ENCODE peak calls at places on chromosome 15, in eight cellular contexts. One of them, this sample, is unnamed.

GRCh38 chr15:98708191-98708590 is 59.9 kb downstream of the IGF1R start:
- DNase-seq in Peyer's patch: no peak
- DNase-seq in ovary: no peak
- DNase-seq in heart left ventricle: no peak
- DNase-seq in stomach: no peak
- DNase-seq in tibial nerve: no peak
- DNase-seq in uterus: no peak
- DNase-seq in breast epithelium: no peak
- DNase-seq in this sample: no peak

GRCh38 chr15:26939398-26939797 is 31.6 kb upstream of the GABRG3 start:
- DNase-seq in heart left ventricle: no peak
- DNase-seq in breast epithelium: no peak
- DNase-seq in ovary: no peak
- DNase-seq in tibial nerve: no peak
- DNase-seq in Peyer's patch: no peak
- DNase-seq in stomach: no peak
- DNase-seq in uterus: no peak
- DNase-seq in this sample: no peak

GRCh38 chr15:60854858-60855568 is 374.1 kb downstream of the RORA start:
- DNase-seq in uterus: no peak
- DNase-seq in tibial nerve: no peak
- DNase-seq in stomach: no peak
- DNase-seq in breast epithelium: no peak
- DNase-seq in heart left ventricle: no peak
- DNase-seq in Peyer's patch: no peak
- DNase-seq in ovary: no peak
- DNase-seq in this sample: no peak

GRCh38 chr15:63532307-63532744 is 27.9 kb downstream of the USP3 start:
- DNase-seq in heart left ventricle: no peak
- DNase-seq in tibial nerve: no peak
- DNase-seq in ovary: no peak
- DNase-seq in uterus: no peak
- DNase-seq in breast epithelium: no peak
- DNase-seq in stomach: no peak
- DNase-seq in Peyer's patch: no peak
- DNase-seq in this sample: no peak

GRCh38 chr15:81146454-81146853 is 12.4 kb downstream of the CFAP161 start:
- DNase-seq in Peyer's patch: no peak
- DNase-seq in stomach: no peak
- DNase-seq in uterus: no peak
- DNase-seq in breast epithelium: no peak
- DNase-seq in heart left ventricle: no peak
- DNase-seq in ovary: no peak
- DNase-seq in tibial nerve: no peak
- DNase-seq in this sample: no peak

GRCh38 chr15:67009576-67010569 is 55.5 kb upstream of the SMAD3 start:
- DNase-seq in uterus: no peak
- DNase-seq in tibial nerve: no peak
- DNase-seq in Peyer's patch: no peak
- DNase-seq in heart left ventricle: no peak
- DNase-seq in breast epithelium: no peak
- DNase-seq in ovary: no peak
- DNase-seq in stomach: no peak
- DNase-seq in this sample: peak; percentile 65

GRCh38 chr15:63913786-63914185 is 80.0 kb upstream of the HERC1 start:
- DNase-seq in heart left ventricle: no peak
- DNase-seq in uterus: no peak
- DNase-seq in tibial nerve: no peak
- DNase-seq in ovary: no peak
- DNase-seq in stomach: no peak
- DNase-seq in Peyer's patch: no peak
- DNase-seq in breast epithelium: no peak
- DNase-seq in this sample: no peak

GRCh38 chr15:62469874-62470688 is 305.0 kb upstream of the C2CD4B start:
- DNase-seq in heart left ventricle: no peak
- DNase-seq in breast epithelium: no peak
- DNase-seq in stomach: no peak
- DNase-seq in tibial nerve: peak; percentile 21
- DNase-seq in Peyer's patch: no peak
- DNase-seq in uterus: peak; percentile 36
- DNase-seq in ovary: peak; percentile 47
- DNase-seq in this sample: peak; percentile 23

GRCh38 chr15:55267401-55268053 is 22.1 kb downstream of the RAB27A start:
- DNase-seq in Peyer's patch: no peak
- DNase-seq in tibial nerve: peak; percentile 20
- DNase-seq in ovary: no peak
- DNase-seq in breast epithelium: no peak
- DNase-seq in uterus: no peak
- DNase-seq in stomach: peak; percentile 50
- DNase-seq in heart left ventricle: peak; percentile 74
- DNase-seq in this sample: no peak

GRCh38 chr15:73564255-73564654 is 68.9 kb downstream of the NPTN start:
- DNase-seq in breast epithelium: peak; percentile 33
- DNase-seq in tibial nerve: no peak
- DNase-seq in Peyer's patch: no peak
- DNase-seq in heart left ventricle: no peak
- DNase-seq in uterus: no peak
- DNase-seq in ovary: no peak
- DNase-seq in stomach: no peak
- DNase-seq in this sample: no peak

GRCh38 chr15:99546436-99547100 is 19.2 kb upstream of the MEF2A start:
- DNase-seq in tibial nerve: no peak
- DNase-seq in Peyer's patch: no peak
- DNase-seq in heart left ventricle: no peak
- DNase-seq in ovary: no peak
- DNase-seq in breast epithelium: no peak
- DNase-seq in uterus: no peak
- DNase-seq in stomach: no peak
- DNase-seq in this sample: no peak

GRCh38 chr15:78341057-78341763 is 1.1 kb downstream of the CRABP1 start:
- DNase-seq in Peyer's patch: no peak
- DNase-seq in breast epithelium: no peak
- DNase-seq in uterus: no peak
- DNase-seq in ovary: no peak
- DNase-seq in heart left ventricle: no peak
- DNase-seq in tibial nerve: no peak
- DNase-seq in stomach: no peak
- DNase-seq in this sample: no peak

GRCh38 chr15:76517910-76518309 is 181.3 kb downstream of the ISL2 start:
- DNase-seq in Peyer's patch: no peak
- DNase-seq in stomach: no peak
- DNase-seq in uterus: no peak
- DNase-seq in heart left ventricle: no peak
- DNase-seq in breast epithelium: no peak
- DNase-seq in ovary: no peak
- DNase-seq in tibial nerve: no peak
- DNase-seq in this sample: no peak

GRCh38 chr15:45333550-45333949 is 44.8 kb downstream of the GATM start:
- DNase-seq in ovary: peak; percentile 43
- DNase-seq in tibial nerve: peak; percentile 16
- DNase-seq in heart left ventricle: peak; percentile 77
- DNase-seq in stomach: peak; percentile 47
- DNase-seq in Peyer's patch: no peak
- DNase-seq in uterus: peak; percentile 18
- DNase-seq in breast epithelium: no peak
- DNase-seq in this sample: no peak

GRCh38 chr15:66923438-66923881 is 141.9 kb upstream of the SMAD3 start:
- DNase-seq in breast epithelium: no peak
- DNase-seq in tibial nerve: no peak
- DNase-seq in ovary: no peak
- DNase-seq in heart left ventricle: no peak
- DNase-seq in uterus: no peak
- DNase-seq in stomach: peak; percentile 40
- DNase-seq in Peyer's patch: no peak
- DNase-seq in this sample: peak; percentile 30

GRCh38 chr15:57427367-57427821 is 51.1 kb downstream of the CGNL1 start:
- DNase-seq in uterus: no peak
- DNase-seq in Peyer's patch: no peak
- DNase-seq in breast epithelium: no peak
- DNase-seq in ovary: peak; percentile 29
- DNase-seq in stomach: no peak
- DNase-seq in heart left ventricle: no peak
- DNase-seq in tibial nerve: peak; percentile 66
- DNase-seq in this sample: no peak

DNA sequence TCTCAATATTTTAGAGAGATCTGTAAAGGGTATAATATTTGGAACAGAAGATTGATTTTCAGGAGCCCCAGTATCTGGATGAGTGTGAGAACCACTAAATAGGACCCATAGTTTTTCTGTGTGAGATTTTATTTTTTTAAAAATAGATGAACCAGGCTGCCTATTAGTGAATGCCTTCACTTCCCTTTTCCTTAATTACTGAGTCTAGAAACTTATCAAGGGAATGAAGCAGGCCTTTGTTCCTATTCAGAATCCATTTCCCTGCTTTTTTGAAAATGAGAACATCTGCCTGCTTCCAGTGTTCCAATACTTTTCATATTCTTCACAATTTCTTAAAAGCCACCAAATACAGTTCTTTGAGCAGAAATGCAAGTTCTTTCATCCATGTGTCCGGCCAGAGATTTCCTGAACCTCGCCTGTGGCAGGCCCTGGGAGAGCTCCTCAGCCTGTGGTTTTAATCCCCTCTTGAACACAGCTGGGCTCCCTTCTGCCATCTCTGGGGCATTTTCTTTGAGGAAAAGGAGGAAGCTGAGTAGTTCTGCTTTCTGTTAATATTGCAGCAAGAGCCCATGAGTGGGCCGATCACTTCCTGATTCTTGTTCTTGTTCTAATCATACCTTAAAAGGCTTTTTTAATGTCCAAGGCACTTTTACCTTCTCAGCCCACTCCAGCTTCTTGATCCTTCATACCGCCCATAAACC is 4.7 kb downstream of the EHD4 start:
- DNase-seq in stomach: peak; percentile 27
- DNase-seq in tibial nerve: peak; percentile 40
- DNase-seq in breast epithelium: peak; percentile 64
- DNase-seq in ovary: no peak
- DNase-seq in uterus: no peak
- DNase-seq in Peyer's patch: no peak
- DNase-seq in heart left ventricle: no peak
- DNase-seq in this sample: peak; percentile 59
- H3K4me3 ChIP-seq in stomach: no peak overlapping the region
- H3K4me3 ChIP-seq in tibial nerve: no peak overlapping the region
- H3K4me3 ChIP-seq in breast epithelium: no peak overlapping the region
- H3K4me3 ChIP-seq in ovary: no peak overlapping the region
- H3K4me3 ChIP-seq in uterus: no peak overlapping the region
- H3K4me3 ChIP-seq in Peyer's patch: no peak overlapping the region
- H3K4me3 ChIP-seq in heart left ventricle: no peak overlapping the region
- H3K4me3 ChIP-seq in this sample: no peak overlapping the region

GRCh38 chr15:69815793-69816192 is 281.9 kb downstream of the TLE3 start:
- DNase-seq in Peyer's patch: no peak
- DNase-seq in stomach: no peak
- DNase-seq in breast epithelium: no peak
- DNase-seq in uterus: no peak
- DNase-seq in heart left ventricle: no peak
- DNase-seq in tibial nerve: no peak
- DNase-seq in ovary: no peak
- DNase-seq in this sample: no peak

GRCh38 chr15:69810441-69811071 is 287.2 kb downstream of the TLE3 start:
- DNase-seq in ovary: no peak
- DNase-seq in heart left ventricle: no peak
- DNase-seq in tibial nerve: no peak
- DNase-seq in breast epithelium: no peak
- DNase-seq in uterus: no peak
- DNase-seq in stomach: no peak
- DNase-seq in Peyer's patch: no peak
- DNase-seq in this sample: no peak

GRCh38 chr15:69809421-69809820 is 288.3 kb downstream of the TLE3 start:
- DNase-seq in heart left ventricle: no peak
- DNase-seq in stomach: no peak
- DNase-seq in ovary: no peak
- DNase-seq in breast epithelium: no peak
- DNase-seq in Peyer's patch: no peak
- DNase-seq in uterus: no peak
- DNase-seq in tibial nerve: no peak
- DNase-seq in this sample: no peak

GRCh38 chr15:69813881-69814280 is 283.8 kb downstream of the TLE3 start:
- DNase-seq in ovary: no peak
- DNase-seq in uterus: no peak
- DNase-seq in stomach: no peak
- DNase-seq in heart left ventricle: no peak
- DNase-seq in breast epithelium: no peak
- DNase-seq in Peyer's patch: no peak
- DNase-seq in tibial nerve: no peak
- DNase-seq in this sample: no peak

GRCh38 chr15:69812881-69813280 is 284.8 kb downstream of the TLE3 start:
- DNase-seq in ovary: no peak
- DNase-seq in tibial nerve: no peak
- DNase-seq in heart left ventricle: no peak
- DNase-seq in uterus: no peak
- DNase-seq in breast epithelium: no peak
- DNase-seq in Peyer's patch: peak; percentile 69
- DNase-seq in stomach: peak; percentile 33
- DNase-seq in this sample: no peak
- TF ChIP-seq POLR2A in ovary: no peak
- TF ChIP-seq POLR2A in tibial nerve: no peak
- TF ChIP-seq POLR2A in heart left ventricle: no peak
- TF ChIP-seq POLR2A in uterus: no peak
- TF ChIP-seq POLR2A in breast epithelium: no peak
- TF ChIP-seq POLR2A in Peyer's patch: no peak
- TF ChIP-seq POLR2A in stomach: no peak
- TF ChIP-seq POLR2A in this sample: no peak

GRCh38 chr15:58608129-58608590 is 141.3 kb downstream of the ADAM10 start:
- DNase-seq in uterus: no peak
- DNase-seq in tibial nerve: no peak
- DNase-seq in breast epithelium: no peak
- DNase-seq in Peyer's patch: no peak
- DNase-seq in ovary: no peak
- DNase-seq in heart left ventricle: no peak
- DNase-seq in stomach: no peak
- DNase-seq in this sample: no peak
- H3K4me3 ChIP-seq in uterus: no peak overlapping the region
- H3K4me3 ChIP-seq in tibial nerve: no peak overlapping the region
- H3K4me3 ChIP-seq in breast epithelium: no peak overlapping the region
- H3K4me3 ChIP-seq in Peyer's patch: no peak overlapping the region
- H3K4me3 ChIP-seq in ovary: no peak overlapping the region
- H3K4me3 ChIP-seq in heart left ventricle: no peak overlapping the region
- H3K4me3 ChIP-seq in stomach: no peak overlapping the region
- H3K4me3 ChIP-seq in this sample: no peak overlapping the region

GRCh38 chr15:38671675-38672141 is 107.1 kb upstream of the RASGRP1 start:
- DNase-seq in heart left ventricle: no peak
- DNase-seq in Peyer's patch: no peak
- DNase-seq in breast epithelium: no peak
- DNase-seq in tibial nerve: no peak
- DNase-seq in uterus: no peak
- DNase-seq in stomach: no peak
- DNase-seq in ovary: no peak
- DNase-seq in this sample: no peak
- TF ChIP-seq POLR2A in heart left ventricle: no peak
- TF ChIP-seq POLR2A in Peyer's patch: no peak
- TF ChIP-seq POLR2A in breast epithelium: no peak
- TF ChIP-seq POLR2A in tibial nerve: no peak
- TF ChIP-seq POLR2A in uterus: no peak
- TF ChIP-seq POLR2A in stomach: no peak
- TF ChIP-seq POLR2A in ovary: no peak
- TF ChIP-seq POLR2A in this sample: no peak

This sample was measured in body of pancreas.